ENCODE peak calls at places on chromosomes 5 and 9, in ten cellular contexts. R is cardiac fibroblast, X is T-helper 2 cell, G is chondrocyte, N is adrenal gland, E is H1, W is prostate gland, C is sigmoid colon, H is psoas muscle, D is amygdala. J is an unnamed sample.

GRCh38 chr5:148969291-148969690 is 93.6 kb downstream of the SH3TC2 start:
- DNase-seq in R (no peak), X (no peak), G (no peak), N (no peak), E (no peak), W (no peak), C (no peak), H (no peak), D (no peak), J (no peak)

GRCh38 chr5:160852049-160852448 is at the start of gene ATP10B:
- DNase-seq in R (no peak), X (no peak), G (no peak), N (no peak), E (no peak), W (no peak), C (no peak), H (no peak), D (no peak), J (no peak)

GRCh38 chr5:61342066-61342465 is 10.0 kb downstream of the ZSWIM6 start:
- DNase-seq in R (peak), X (no peak), G (no peak), N (no peak), E (no peak), W (no peak), C (no peak), H (no peak), D (no peak), J (no peak)

GRCh38 chr5:42993516-42994284 is 46.4 kb downstream of the ANXA2R start:
- DNase-seq in R (peak), X (peak), G (no peak), N (peak), E (no peak), W (no peak), C (no peak), H (peak), D (no peak), J (no peak)

GRCh38 chr9:115058684-115059315 is 59.2 kb downstream of the TNC start:
- DNase-seq in R (peak), X (no peak), G (no peak), N (no peak), E (no peak), W (no peak), C (no peak), H (no peak), D (no peak), J (no peak)

GRCh38 chr9:130687615-130688014 is 6.0 kb upstream of the EXOSC2 start:
- DNase-seq in R (no peak), X (no peak), G (no peak), N (no peak), E (no peak), W (no peak), C (no peak), H (no peak), D (no peak), J (no peak)

GRCh38 chr9:78304357-78304756 is 7.4 kb downstream of the PSAT1 start:
- DNase-seq in R (no peak), X (no peak), G (no peak), N (no peak), E (no peak), W (no peak), C (no peak), H (no peak), D (no peak), J (no peak)

GRCh38 chr9:74985041-74985440 is 32.3 kb upstream of the C9orf40 start:
- DNase-seq in R (no peak), X (no peak), G (no peak), N (no peak), E (no peak), W (no peak), C (no peak), H (no peak), D (no peak), J (no peak)

GRCh38 chr5:161373345-161373707 is 173.2 kb downstream of the GABRB2 start:
- DNase-seq in R (no peak), X (no peak), G (no peak), N (no peak), E (no peak), W (no peak), C (no peak), H (no peak), D (no peak), J (no peak)

GRCh38 chr5:160289721-160290120 is 22.6 kb downstream of the CCNJL start:
- DNase-seq in R (no peak), X (no peak), G (no peak), N (no peak), E (no peak), W (no peak), C (no peak), H (no peak), D (no peak), J (no peak)

GRCh38 chr5:79416499-79416898 is 97.4 kb downstream of the HOMER1 start:
- DNase-seq in R (no peak), X (peak), G (no peak), N (no peak), E (no peak), W (no peak), C (peak), H (no peak), D (no peak), J (no peak)

GRCh38 chr9:78325846-78326350 is 29.0 kb downstream of the PSAT1 start:
- DNase-seq in R (no peak), X (no peak), G (no peak), N (no peak), E (no peak), W (no peak), C (no peak), H (no peak), D (no peak), J (no peak)

GRCh38 chr9:127522727-127523126 is 71.4 kb downstream of the LRSAM1 start:
- DNase-seq in R (peak), X (no peak), G (no peak), N (no peak), E (no peak), W (no peak), C (no peak), H (no peak), D (no peak), J (no peak)

GRCh38 chr9:8012986-8013385 is 213.4 kb upstream of the DMAC1 start:
- DNase-seq in R (no peak), X (no peak), G (no peak), N (no peak), E (peak), W (no peak), C (no peak), H (no peak), D (no peak), J (no peak)

GRCh38 chr5:143680672-143681259 is 131.2 kb upstream of the HMHB1 start:
- DNase-seq in R (no peak), X (no peak), G (no peak), N (no peak), E (no peak), W (no peak), C (no peak), H (no peak), D (no peak), J (no peak)

GRCh38 chr9:120362446-120362845 is 217.5 kb downstream of the CDK5RAP2 start:
- DNase-seq in R (peak), X (no peak), G (no peak), N (no peak), E (no peak), W (no peak), C (no peak), H (no peak), D (no peak), J (no peak)

GRCh38 chr5:134132372-134133212 is 18.1 kb downstream of the TCF7 start:
- DNase-seq in R (no peak), X (peak), G (peak), N (no peak), E (no peak), W (no peak), C (peak), H (peak), D (no peak), J (no peak)

GRCh38 chr9:135796784-135797462 is 94.9 kb downstream of the KCNT1 start:
- DNase-seq in R (no peak), X (no peak), G (no peak), N (no peak), E (no peak), W (no peak), C (no peak), H (no peak), D (no peak), J (no peak)

GRCh38 chr5:140042551-140043507 is at the start of gene NRG2:
- DNase-seq in R (peak), X (peak), G (no peak), N (peak), E (peak), W (peak), C (peak), H (peak), D (peak), J (peak)

GRCh38 chr5:130978475-130978874 is 186.6 kb downstream of the HINT1 start:
- DNase-seq in R (peak), X (no peak), G (no peak), N (no peak), E (no peak), W (no peak), C (no peak), H (no peak), D (no peak), J (no peak)

GRCh38 chr9:89312154-89312616 is 1.2 kb downstream of the CKS2 start:
- DNase-seq in R (peak), X (peak), G (no peak), N (peak), E (no peak), W (no peak), C (no peak), H (no peak), D (no peak), J (peak)

GRCh38 chr9:134564431-134565170 is 77.0 kb upstream of the COL5A1 start:
- DNase-seq in R (peak), X (no peak), G (no peak), N (no peak), E (no peak), W (no peak), C (peak), H (no peak), D (no peak), J (no peak)

GRCh38 chr5:10599828-10600227 is 36.0 kb downstream of the ANKRD33B start:
- DNase-seq in R (peak), X (no peak), G (no peak), N (no peak), E (no peak), W (no peak), C (no peak), H (no peak), D (no peak), J (no peak)

GRCh38 chr9:17587113-17587512 is 8.2 kb downstream of the SH3GL2 start:
- DNase-seq in R (no peak), X (no peak), G (no peak), N (no peak), E (no peak), W (no peak), C (no peak), H (no peak), D (no peak), J (no peak)

GRCh38 chr9:9747787-9748186 is 865.0 kb downstream of the PTPRD start:
- DNase-seq in R (peak), X (no peak), G (no peak), N (no peak), E (no peak), W (no peak), C (no peak), H (no peak), D (no peak), J (no peak)

GRCh38 chr5:93274291-93274690 is 306.7 kb downstream of the NR2F1-AS1 start:
- DNase-seq in R (peak), X (no peak), G (no peak), N (no peak), E (no peak), W (no peak), C (no peak), H (no peak), D (no peak), J (no peak)

GRCh38 chr9:83081846-83082245 is 18.9 kb upstream of the RASEF start:
- DNase-seq in R (no peak), X (no peak), G (no peak), N (no peak), E (no peak), W (no peak), C (no peak), H (no peak), D (no peak), J (no peak)

GRCh38 chr5:37859805-37860204 is 20.0 kb upstream of the GDNF start:
- DNase-seq in R (no peak), X (no peak), G (no peak), N (no peak), E (no peak), W (no peak), C (no peak), H (no peak), D (no peak), J (no peak)

GRCh38 chr9:134875376-134875775 is 5.2 kb upstream of the FCN2 start:
- DNase-seq in R (no peak), X (no peak), G (no peak), N (no peak), E (no peak), W (no peak), C (no peak), H (no peak), D (no peak), J (no peak)

GRCh38 chr5:172695431-172696054 is 54.5 kb downstream of the NEURL1B start:
- DNase-seq in R (no peak), X (no peak), G (peak), N (no peak), E (no peak), W (no peak), C (peak), H (peak), D (no peak), J (no peak)

GRCh38 chr5:148425808-148426207 is 42.0 kb downstream of the FBXO38 start:
- DNase-seq in R (no peak), X (no peak), G (no peak), N (no peak), E (no peak), W (no peak), C (no peak), H (no peak), D (no peak), J (no peak)

GRCh38 chr9:7523644-7524043 is 275.9 kb downstream of the DMAC1 start:
- DNase-seq in R (no peak), X (no peak), G (no peak), N (no peak), E (no peak), W (no peak), C (no peak), H (no peak), D (no peak), J (no peak)

GRCh38 chr5:150638488-150639316 is 1.8 kb upstream of the SYNPO start:
- DNase-seq in R (no peak), X (no peak), G (no peak), N (no peak), E (no peak), W (no peak), C (no peak), H (no peak), D (no peak), J (no peak)

GRCh38 chr5:166618555-166618954 is 1672.9 kb upstream of the WWC1 start:
- DNase-seq in R (no peak), X (no peak), G (no peak), N (no peak), E (no peak), W (no peak), C (no peak), H (no peak), D (no peak), J (no peak)

GRCh38 chr9:81848472-81848871 is 79.8 kb upstream of the SPATA31D4 start:
- DNase-seq in R (peak), X (no peak), G (no peak), N (no peak), E (no peak), W (no peak), C (no peak), H (no peak), D (no peak), J (no peak)

GRCh38 chr9:87891754-87892153 is 9.1 kb downstream of the SPATA31E1 start:
- DNase-seq in R (peak), X (no peak), G (no peak), N (no peak), E (no peak), W (no peak), C (no peak), H (no peak), D (no peak), J (no peak)

GRCh38 chr9:111405701-111406100 is 75.7 kb upstream of the OR2K2 start:
- DNase-seq in R (no peak), X (peak), G (no peak), N (no peak), E (no peak), W (no peak), C (no peak), H (no peak), D (no peak), J (no peak)

GRCh38 chr9:6567140-6567591 is 78.4 kb downstream of the GLDC start:
- DNase-seq in R (peak), X (peak), G (no peak), N (peak), E (peak), W (no peak), C (no peak), H (no peak), D (no peak), J (no peak)